ENCODE peak calls at places on chromosomes 6 and 20, in ten cellular contexts. H is left ventricle myocardium inferior, K is fibroblast of lung, S is fibroblast of pulmonary artery, M is AG09309, B is AG10803, D is dorsolateral prefrontal cortex, O is pancreas, Z is astrocyte of the spinal cord, A is cardiac muscle cell. V is an unnamed sample.

GRCh38 chr6:4510317-4510716 is 265.9 kb upstream of the CDYL start:
- DNase-seq in H (no peak), K (no peak), S (no peak), M (no peak), B (no peak), D (no peak), O (no peak), Z (no peak), A (no peak), V (no peak)

GRCh38 chr6:10412165-10412947 is 2.5 kb downstream of the TFAP2A start:
- DNase-seq in H (no peak), K (peak), S (peak), M (peak), B (peak), D (no peak), O (no peak), Z (peak), A (peak), V (peak)

GRCh38 chr20:64112691-64113443 is 5.5 kb upstream of the NPBWR2 start:
- DNase-seq in H (peak), K (no peak), S (no peak), M (no peak), B (no peak), D (no peak), O (no peak), Z (no peak), A (no peak), V (no peak)

GRCh38 chr6:49913656-49914055 is 47.3 kb upstream of the CRISP1 start:
- DNase-seq in H (no peak), K (no peak), S (no peak), M (no peak), B (no peak), D (no peak), O (no peak), Z (no peak), A (no peak), V (no peak)

GRCh38 chr20:11394145-11394833 is 523.4 kb upstream of the BTBD3 start:
- DNase-seq in H (no peak), K (peak), S (peak), M (peak), B (peak), D (no peak), O (no peak), Z (peak), A (peak), V (no peak)

GRCh38 chr6:13284646-13285045 is 43.7 kb downstream of the TBC1D7 start:
- DNase-seq in H (no peak), K (no peak), S (no peak), M (no peak), B (no peak), D (no peak), O (no peak), Z (no peak), A (no peak), V (no peak)

GRCh38 chr6:67683960-67684359 is 951.1 kb upstream of the ADGRB3 start:
- DNase-seq in H (no peak), K (peak), S (peak), M (no peak), B (peak), D (no peak), O (no peak), Z (peak), A (peak), V (no peak)

GRCh38 chr6:145809211-145809610 is 5.4 kb downstream of the FBXO30 start:
- DNase-seq in H (no peak), K (no peak), S (no peak), M (no peak), B (no peak), D (no peak), O (no peak), Z (no peak), A (no peak), V (no peak)

GRCh38 chr6:44805239-44805849 is 417.8 kb downstream of the CDC5L start:
- DNase-seq in H (no peak), K (peak), S (peak), M (peak), B (peak), D (no peak), O (no peak), Z (peak), A (peak), V (no peak)

GRCh38 chr6:159959165-159959975 is 9.5 kb upstream of the IGF2R start:
- DNase-seq in H (no peak), K (no peak), S (no peak), M (no peak), B (no peak), D (no peak), O (no peak), Z (no peak), A (no peak), V (no peak)

GRCh38 chr6:131532476-131533108 is 40.4 kb upstream of the ARG1 start:
- DNase-seq in H (no peak), K (no peak), S (no peak), M (no peak), B (no peak), D (no peak), O (no peak), Z (no peak), A (no peak), V (no peak)

GRCh38 chr20:53900380-53900999 is 169.9 kb downstream of the BCAS1 start:
- DNase-seq in H (no peak), K (peak), S (peak), M (no peak), B (peak), D (no peak), O (no peak), Z (peak), A (peak), V (no peak)

GRCh38 chr6:24431045-24431451 is 28.3 kb downstream of the MRS2 start:
- DNase-seq in H (no peak), K (peak), S (peak), M (peak), B (peak), D (no peak), O (no peak), Z (peak), A (peak), V (peak)

GRCh38 chr6:130381459-130382380 is 15.9 kb downstream of the TMEM200A start:
- DNase-seq in H (no peak), K (no peak), S (no peak), M (no peak), B (no peak), D (no peak), O (no peak), Z (no peak), A (no peak), V (no peak)

GRCh38 chr20:17542993-17543412 is 11.8 kb upstream of the BFSP1 start:
- DNase-seq in H (no peak), K (peak), S (peak), M (peak), B (peak), D (no peak), O (no peak), Z (peak), A (peak), V (no peak)

GRCh38 chr20:35287509-35288324 is 3.1 kb upstream of the EIF6 start:
- DNase-seq in H (no peak), K (no peak), S (no peak), M (no peak), B (no peak), D (no peak), O (no peak), Z (no peak), A (no peak), V (peak)

GRCh38 chr6:143556529-143556928 is 45.0 kb upstream of the FUCA2 start:
- DNase-seq in H (no peak), K (peak), S (peak), M (peak), B (peak), D (no peak), O (no peak), Z (peak), A (peak), V (no peak)

GRCh38 chr6:6277418-6277817 is 43.0 kb downstream of the F13A1 start:
- DNase-seq in H (no peak), K (peak), S (peak), M (peak), B (peak), D (no peak), O (no peak), Z (peak), A (no peak), V (no peak)

GRCh38 chr6:42200035-42200434 is 5.3 kb upstream of the GUCA1B start:
- DNase-seq in H (no peak), K (peak), S (peak), M (peak), B (peak), D (no peak), O (no peak), Z (peak), A (peak), V (no peak)

GRCh38 chr20:44450279-44450937 is 25.3 kb upstream of the TTPAL start:
- DNase-seq in H (no peak), K (no peak), S (no peak), M (no peak), B (no peak), D (no peak), O (no peak), Z (no peak), A (no peak), V (no peak)

GRCh38 chr20:9416421-9416820 is 98.0 kb upstream of the LAMP5 start:
- DNase-seq in H (no peak), K (no peak), S (no peak), M (no peak), B (no peak), D (no peak), O (no peak), Z (no peak), A (no peak), V (no peak)

GRCh38 chr20:31934968-31935764 is 16.7 kb downstream of the PDRG1 start:
- DNase-seq in H (no peak), K (no peak), S (no peak), M (no peak), B (no peak), D (no peak), O (no peak), Z (no peak), A (no peak), V (peak)

GRCh38 chr6:105184921-105185320 is 5.1 kb upstream of the POPDC3 start:
- DNase-seq in H (no peak), K (peak), S (peak), M (no peak), B (peak), D (no peak), O (no peak), Z (peak), A (peak), V (no peak)

GRCh38 chr20:43669332-43669731 is 2.4 kb downstream of the MYBL2 start:
- DNase-seq in H (no peak), K (peak), S (peak), M (no peak), B (peak), D (no peak), O (no peak), Z (peak), A (peak), V (no peak)

GRCh38 chr6:69044534-69044933 is 409.5 kb downstream of the ADGRB3 start:
- DNase-seq in H (no peak), K (peak), S (peak), M (no peak), B (no peak), D (no peak), O (no peak), Z (peak), A (peak), V (no peak)

GRCh38 chr6:1313755-1314503 is 2.0 kb downstream of the FOXQ1 start:
- DNase-seq in H (no peak), K (no peak), S (no peak), M (no peak), B (no peak), D (no peak), O (peak), Z (no peak), A (no peak), V (peak)
- H3K4me3 ChIP-seq in H (no peak), K (peak), S (no peak), M (no peak), B (no peak), D (no peak), O (peak), Z (no peak), A (no peak), V (peak)

DNA sequence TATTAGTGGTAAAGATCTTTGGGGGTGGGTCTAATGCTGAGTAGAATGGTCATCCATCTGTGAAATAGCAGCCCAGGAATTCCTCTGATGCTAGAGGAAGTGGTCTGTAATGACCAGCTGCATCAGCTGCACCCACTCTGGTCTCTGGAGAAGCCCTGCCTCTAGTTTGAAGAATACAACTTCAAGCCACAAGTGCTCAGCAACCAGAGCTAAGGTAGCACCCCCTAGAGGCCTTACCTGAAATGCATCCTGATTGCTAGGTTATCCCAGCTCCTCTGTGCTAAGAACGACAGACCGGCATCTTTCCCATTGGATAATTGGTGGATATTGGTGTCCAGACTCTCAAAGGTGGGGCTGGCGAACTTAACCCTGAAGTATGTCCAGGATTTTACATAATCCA is 58.2 kb downstream of the DNAH8 start:
- DNase-seq in H (no peak), K (no peak), S (peak), M (no peak), B (no peak), D (no peak), O (no peak), Z (no peak), A (peak), V (peak)
- H3K4me3 ChIP-seq in H (no peak), K (no peak), S (no peak), M (no peak), B (no peak), D (no peak), O (no peak), Z (no peak), A (no peak), V (no peak)

DNA sequence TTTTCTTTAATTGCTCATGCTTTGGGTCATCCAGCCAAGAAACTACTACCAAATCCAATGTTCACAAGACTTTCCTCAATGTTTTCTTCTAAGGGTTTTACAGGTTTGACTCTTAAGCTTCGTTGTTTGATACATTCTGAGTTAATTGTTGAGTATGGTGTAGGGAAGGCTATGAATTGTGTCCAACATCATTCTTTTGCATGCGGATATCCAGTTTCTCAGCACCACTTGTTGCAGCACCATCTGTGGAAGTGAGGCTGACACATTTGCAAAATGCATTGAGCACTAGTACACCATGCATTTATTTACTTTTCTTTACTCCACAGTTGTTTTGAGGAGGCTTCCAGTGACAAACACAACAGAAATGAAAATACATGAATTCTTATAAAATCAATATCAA is 17.2 kb downstream of the MICA start:
- DNase-seq in H (no peak), K (no peak), S (no peak), M (no peak), B (no peak), D (no peak), O (no peak), Z (no peak), A (no peak), V (no peak)
- H3K4me3 ChIP-seq in H (no peak), K (no peak), S (no peak), M (no peak), B (no peak), D (no peak), O (no peak), Z (no peak), A (no peak), V (no peak)

GRCh38 chr6:156634971-156635371 is 142.2 kb upstream of the ARID1B start:
- DNase-seq in H (no peak), K (no peak), S (no peak), M (no peak), B (no peak), D (no peak), O (no peak), Z (no peak), A (no peak), V (no peak)
- H3K4me3 ChIP-seq in H (peak), K (peak), S (peak), M (peak), B (no peak), D (peak), O (peak), Z (no peak), A (no peak), V (no peak)

GRCh38 chr6:7341271-7341670 is 28.3 kb upstream of the SSR1 start:
- DNase-seq in H (no peak), K (no peak), S (no peak), M (no peak), B (no peak), D (no peak), O (no peak), Z (no peak), A (no peak), V (no peak)

GRCh38 chr6:7334685-7335084 is 21.7 kb upstream of the SSR1 start:
- DNase-seq in H (no peak), K (no peak), S (no peak), M (no peak), B (no peak), D (no peak), O (no peak), Z (no peak), A (no peak), V (no peak)

GRCh38 chr6:7341989-7342742 is 29.2 kb upstream of the SSR1 start:
- DNase-seq in H (no peak), K (no peak), S (no peak), M (no peak), B (peak), D (no peak), O (no peak), Z (no peak), A (no peak), V (no peak)

GRCh38 chr6:7335519-7335918 is 22.5 kb upstream of the SSR1 start:
- DNase-seq in H (no peak), K (no peak), S (no peak), M (no peak), B (no peak), D (no peak), O (no peak), Z (no peak), A (no peak), V (no peak)

GRCh38 chr6:7338031-7338430 is 25.0 kb upstream of the SSR1 start:
- DNase-seq in H (no peak), K (no peak), S (no peak), M (no peak), B (no peak), D (no peak), O (no peak), Z (no peak), A (peak), V (no peak)
- H3K4me3 ChIP-seq in H (no peak), K (no peak), S (no peak), M (no peak), B (no peak), D (no peak), O (no peak), Z (no peak), A (no peak), V (no peak)